ENCODE peak calls at places on chromosomes 12 and 14, in eight cellular contexts. F is activated T-cell treated with anti-CD3 and anti-CD28 coated beads, Interleukin-2, amount 50 U/mL, for 4 hours; M is fibroblast of the aortic adventitia; N is activated B cell treated with CpG ODN at 0.5 μM for 24 hours; K is dermis microvascular lymphatic vessel endothelial cell; G is H54; C is astrocyte of the spinal cord; D is NCI-H446 treated with DMSO at 0.1 percent for 48 hours. J is an unnamed sample.

GRCh38 chr12:47021298-47021697 is 58.1 kb upstream of the PCED1B start:
- DNase-seq in F (no peak), M (peak; percentile 92), N (no peak), K (peak; percentile 71), G (peak; percentile 26), C (peak; percentile 88), D (no peak), J (peak; percentile 50)

GRCh38 chr12:77995436-77996167 is 164.9 kb downstream of the NAV3 start:
- DNase-seq in F (no peak), M (peak; percentile 54), N (no peak), K (no peak), G (peak; percentile 7), C (peak; percentile 91), D (no peak), J (no peak)

GRCh38 chr12:76035045-76035444 is 3.5 kb upstream of the PHLDA1 start:
- DNase-seq in F (no peak), M (no peak), N (no peak), K (no peak), G (no peak), C (no peak), D (no peak), J (no peak)

GRCh38 chr12:70180140-70180539 is 63.1 kb upstream of the CNOT2 start:
- DNase-seq in F (no peak), M (no peak), N (no peak), K (no peak), G (no peak), C (no peak), D (peak; percentile 90), J (peak; percentile 82)

GRCh38 chr12:110310754-110311153 is 29.7 kb downstream of the ATP2A2 start:
- DNase-seq in F (no peak), M (no peak), N (no peak), K (no peak), G (no peak), C (no peak), D (no peak), J (peak; percentile 40)

GRCh38 chr12:112537710-112538396 is 119.1 kb downstream of the PTPN11 start:
- DNase-seq in F (no peak), M (no peak), N (no peak), K (no peak), G (peak; percentile 56), C (no peak), D (no peak), J (no peak)

GRCh38 chr14:79178719-79179118 is 1008.5 kb downstream of the NRXN3 start:
- DNase-seq in F (no peak), M (no peak), N (no peak), K (no peak), G (no peak), C (no peak), D (no peak), J (no peak)

GRCh38 chr14:20631023-20631820 is 10.3 kb downstream of the OR6S1 start:
- DNase-seq in F (peak; percentile 51), M (peak; percentile 76), N (no peak), K (no peak), G (no peak), C (peak; percentile 58), D (peak; percentile 36), J (peak; percentile 61)

GRCh38 chr12:108594-108993 is 42.0 kb downstream of the IQSEC3 start:
- DNase-seq in F (no peak), M (no peak), N (no peak), K (no peak), G (no peak), C (no peak), D (no peak), J (no peak)

GRCh38 chr12:49010092-49010668 is 8.4 kb downstream of the PRKAG1 start:
- DNase-seq in F (no peak), M (no peak), N (no peak), K (no peak), G (no peak), C (no peak), D (no peak), J (no peak)

GRCh38 chr12:106090586-106091411 is 48.0 kb downstream of the NUAK1 start:
- DNase-seq in F (no peak), M (peak; percentile 89), N (no peak), K (peak; percentile 77), G (peak; percentile 22), C (peak; percentile 92), D (no peak), J (no peak)

GRCh38 chr12:110844551-110845395 is 2.0 kb upstream of the CCDC63 start:
- DNase-seq in F (no peak), M (peak; percentile 89), N (no peak), K (no peak), G (peak; percentile 60), C (peak; percentile 20), D (peak; percentile 97), J (no peak)

GRCh38 chr12:1837541-1838206 is 17.3 kb downstream of the LRTM2 start:
- DNase-seq in F (no peak), M (no peak), N (no peak), K (no peak), G (peak; percentile 73), C (peak; percentile 39), D (no peak), J (no peak)